ENCODE peak calls at places on chromosome 15, in five cellular contexts. Q is fibroblast of lung, U is uterus, J is hepatocyte, F is PC-9. L is an unnamed sample.

GRCh38 chr15:78675206-78675605 is 34.2 kb upstream of the CHRNB4 start:
- DNase-seq in J (no peak), F (no peak), Q (no peak), U (no peak), L (no peak)

GRCh38 chr15:64653757-64654156 is 121.6 kb downstream of the RBPMS2 start:
- DNase-seq in J (no peak), F (no peak), U (no peak), Q (peak; percentile 64), L (no peak)

GRCh38 chr15:89457086-89457485 is 39.3 kb downstream of the RHCG start:
- DNase-seq in U (no peak), J (no peak), F (no peak), Q (peak; percentile 19), L (no peak)

GRCh38 chr15:58981808-58982475 is 5.5 kb upstream of the RNF111 start:
- DNase-seq in J (no peak), U (no peak), F (no peak), Q (no peak), L (no peak)

GRCh38 chr15:48825075-48825474 is 14.2 kb upstream of the CEP152 start:
- DNase-seq in J (no peak), Q (no peak), U (no peak), F (no peak), L (no peak)

GRCh38 chr15:73796266-73796939 is 43.3 kb upstream of the INSYN1 start:
- DNase-seq in U (no peak), J (no peak), Q (no peak), F (no peak), L (no peak)

GRCh38 chr15:45664451-45664850 is 29.6 kb downstream of the SQOR start:
- DNase-seq in Q (peak; percentile 42), J (no peak), F (no peak), U (no peak), L (no peak)

GRCh38 chr15:29978411-29979382 is 104.1 kb upstream of the GOLGA8J start:
- DNase-seq in J (no peak), Q (peak; percentile 78), U (no peak), F (no peak), L (no peak)

GRCh38 chr15:85771781-85772445 is 22.8 kb downstream of the KLHL25 start:
- DNase-seq in J (no peak), Q (peak; percentile 72), F (no peak), U (peak; percentile 79), L (peak; percentile 91)

GRCh38 chr15:65512807-65513416 is 4.6 kb downstream of the DPP8 start:
- DNase-seq in U (peak; percentile 83), F (no peak), Q (peak; percentile 67), J (no peak), L (peak; percentile 77)

GRCh38 chr15:94186770-94187331 is 44.5 kb upstream of the MCTP2 start:
- DNase-seq in Q (no peak), U (no peak), F (no peak), J (no peak), L (no peak)

GRCh38 chr15:47988564-47988963 is 132.2 kb upstream of the SLC24A5 start:
- DNase-seq in F (no peak), U (no peak), Q (no peak), J (no peak), L (no peak)

GRCh38 chr15:68682906-68683490 is 104.2 kb downstream of the CORO2B start:
- DNase-seq in Q (no peak), F (no peak), U (no peak), J (no peak), L (no peak)

GRCh38 chr15:71133734-71134464 is 18.6 kb downstream of the THSD4 start:
- DNase-seq in F (no peak), U (no peak), Q (no peak), J (no peak), L (no peak)
- H3K4me1 ChIP-seq in F (peaks cover 47% of the 10 kb centered on the region), U (no peaks in the 10 kb centered on the region), Q (peaks cover 15% of the 10 kb centered on the region), J (no peaks in the 10 kb centered on the region), L (peaks cover 7% of the 10 kb centered on the region)

DNA sequence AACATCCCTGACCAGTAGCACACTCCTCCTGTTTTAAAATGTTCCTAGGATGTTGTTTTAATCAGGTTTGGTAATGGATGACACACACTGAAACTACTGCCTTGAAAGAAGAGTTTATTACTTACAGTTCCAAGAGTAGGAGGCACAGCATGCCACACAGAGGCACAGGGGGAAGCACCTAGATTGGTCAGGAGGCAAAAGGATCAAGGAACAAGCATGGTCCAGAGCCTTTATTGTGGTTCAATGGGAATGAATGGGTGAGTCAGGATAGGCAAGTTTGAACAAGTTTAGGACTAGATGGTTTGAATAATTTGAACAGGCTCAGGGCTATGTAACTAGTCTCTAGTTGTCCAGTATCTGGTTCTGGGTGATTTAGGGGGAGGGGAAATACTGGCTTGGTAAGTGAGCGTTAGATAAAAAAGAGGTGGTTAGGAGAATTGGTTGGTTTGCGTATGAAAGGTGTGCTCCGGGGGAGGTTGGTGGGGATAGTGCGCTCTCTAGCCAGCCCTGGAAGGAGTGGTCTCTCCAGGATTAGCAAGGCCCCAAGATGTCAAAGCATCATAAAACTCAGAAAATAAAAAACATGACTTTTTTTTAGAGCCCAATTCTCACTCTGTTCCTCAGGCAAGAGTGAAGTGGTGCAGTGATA is 35.1 kb downstream of the TMOD3 start:
- DNase-seq in Q (no peak), U (no peak), J (no peak), F (no peak), L (no peak)
- H3K4me3 ChIP-seq in Q (no peak overlapping the region), U (no peak overlapping the region), J (no peak overlapping the region), F (no peak overlapping the region), L (no peak overlapping the region)

GRCh38 chr15:100279849-100280248 is 61.9 kb downstream of the ADAMTS17 start:
- DNase-seq in U (no peak), Q (no peak), F (no peak), J (no peak), L (no peak)
- H3K4me1 ChIP-seq in U (no peaks in the 10 kb centered on the region), Q (no peaks in the 10 kb centered on the region), F (peaks cover 18% of the 10 kb centered on the region), J (peaks cover 6% of the 10 kb centered on the region), L (peaks cover 8% of the 10 kb centered on the region)

GRCh38 chr15:63086967-63087366 is 34.7 kb upstream of the LACTB start:
- DNase-seq in J (no peak), U (no peak), F (no peak), Q (no peak), L (no peak)

GRCh38 chr15:63088532-63089245 is 33.0 kb upstream of the LACTB start:
- DNase-seq in Q (no peak), F (no peak), J (no peak), U (no peak), L (no peak)

GRCh38 chr15:63091679-63092078 is 30.0 kb upstream of the LACTB start:
- DNase-seq in U (no peak), Q (no peak), F (no peak), J (no peak), L (no peak)

GRCh38 chr15:63090502-63091286 is 31.0 kb upstream of the LACTB start:
- DNase-seq in Q (no peak), F (no peak), J (no peak), U (no peak), L (no peak)

DNA sequence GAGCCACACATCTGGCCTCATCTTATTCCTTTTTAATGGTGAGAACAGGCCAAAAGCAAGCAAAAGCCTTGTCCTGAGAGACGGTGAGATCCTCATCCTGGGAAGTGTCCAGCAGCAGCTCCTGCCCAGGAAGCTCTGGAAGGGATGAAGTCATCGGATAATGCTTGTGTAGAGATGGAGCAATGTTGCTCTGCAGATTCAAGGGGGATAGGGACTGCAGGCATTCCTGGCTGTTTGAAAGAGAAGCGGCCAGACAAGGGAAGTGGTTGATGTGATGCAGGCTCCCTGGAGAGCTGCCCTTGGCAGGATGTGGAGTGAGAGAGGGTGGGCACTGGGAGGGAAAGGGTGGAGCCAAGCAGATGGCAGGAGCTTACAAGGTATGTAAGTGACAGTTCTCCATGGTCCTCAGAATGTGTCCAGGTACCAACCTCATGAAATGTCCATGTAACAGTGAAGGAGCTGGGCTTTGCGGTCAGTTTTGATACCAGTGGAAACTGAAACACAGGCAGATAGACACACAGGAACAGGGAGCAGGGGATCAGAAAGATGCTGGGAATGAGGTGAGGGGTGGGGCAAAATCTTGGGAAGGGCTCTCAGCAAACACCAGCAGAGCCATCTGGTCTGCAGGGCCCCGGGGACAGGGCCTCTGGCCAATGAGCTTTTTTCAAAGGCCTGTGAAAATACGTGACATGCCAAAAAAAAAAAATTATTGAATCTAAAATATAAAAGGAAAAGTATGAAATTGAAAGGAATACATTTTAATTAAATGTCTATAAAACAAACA is 32.2 kb upstream of the LACTB start:
- DNase-seq in F (no peak), Q (peak; percentile 83), J (peak; percentile 74), U (peak; percentile 74), L (peak; percentile 67)
- H3K4me3 ChIP-seq in F (no peak overlapping the region), Q (no peak overlapping the region), J (no peak overlapping the region), U (no peak overlapping the region), L (no peak overlapping the region)

GRCh38 chr15:70094690-70095311 is 2.9 kb downstream of the TLE3 start:
- DNase-seq in F (no peak), Q (peak; percentile 37), U (no peak), J (peak; percentile 14), L (no peak)

GRCh38 chr15:70091649-70092461 is 5.9 kb downstream of the TLE3 start:
- DNase-seq in J (peak; percentile 51), U (no peak), Q (peak; percentile 28), F (peak; percentile 88), L (no peak)

GRCh38 chr15:70092462-70092850 is 5.3 kb downstream of the TLE3 start:
- DNase-seq in J (no peak), Q (peak; percentile 88), U (no peak), F (no peak), L (no peak)

GRCh38 chr15:70093070-70093469 is 4.6 kb downstream of the TLE3 start:
- DNase-seq in U (no peak), F (no peak), J (no peak), Q (peak; percentile 34), L (no peak)

GRCh38 chr15:70093481-70094309 is 4.0 kb downstream of the TLE3 start:
- DNase-seq in U (no peak), J (peak; percentile 39), Q (peak; percentile 61), F (peak; percentile 97), L (no peak)
- H3K4me1 ChIP-seq in U (no peaks in the 10 kb centered on the region), J (peaks cover 63% of the 10 kb centered on the region), Q (peaks cover 22% of the 10 kb centered on the region), F (peaks cover 48% of the 10 kb centered on the region), L (peaks cover 28% of the 10 kb centered on the region)

DNA sequence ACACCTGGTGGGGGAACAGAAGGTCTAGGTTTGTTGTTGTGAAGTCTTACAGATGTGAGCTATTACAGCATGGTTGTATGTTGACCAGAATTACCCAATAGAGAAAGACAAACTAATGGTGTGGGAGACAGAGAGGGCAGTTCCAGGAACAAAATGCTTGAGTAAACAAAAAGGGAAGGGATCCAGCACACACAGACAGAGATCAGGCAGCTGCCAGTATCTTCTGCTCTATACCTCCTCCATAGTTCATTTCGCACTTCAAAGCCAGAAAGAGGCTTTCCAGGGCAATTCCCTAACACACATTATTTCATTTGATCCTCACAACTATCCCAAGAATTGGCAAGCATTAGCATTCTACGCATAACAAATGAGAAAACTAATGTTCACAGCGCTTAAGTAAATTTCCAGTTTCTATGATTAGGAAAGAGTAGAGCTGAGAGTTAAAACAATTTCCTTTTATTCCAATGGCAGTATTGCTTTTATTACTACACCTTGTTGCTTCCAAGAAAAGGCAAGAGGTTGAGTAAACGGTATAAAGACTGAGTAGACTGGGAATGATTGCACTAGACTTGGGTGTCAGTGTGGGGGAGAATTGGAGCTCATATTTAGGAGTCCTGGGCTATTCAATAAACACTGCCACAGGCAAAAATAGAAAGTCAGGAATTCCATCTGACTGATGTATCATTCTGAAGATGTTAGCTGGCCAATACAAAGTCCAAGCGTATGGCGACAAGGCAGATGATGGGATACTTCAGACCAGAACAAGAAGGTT is 39.7 kb upstream of the ZNF280D start:
- DNase-seq in J (peak; percentile 28), Q (peak; percentile 58), F (no peak), U (no peak), L (no peak)
- H3K4me3 ChIP-seq in J (no peak overlapping the region), Q (no peak overlapping the region), F (no peak overlapping the region), U (no peak overlapping the region), L (no peak overlapping the region)